ENCODE peak calls at places on chromosomes 7 and 10, in six cellular contexts. G, U, Z, M, Q and L are unnamed samples.

GRCh38 chr7:132578050-132578370 is 1.7 kb upstream of the PLXNA4 start:
- DNase-seq in G (no peak), M (no peak), U (no peak), Q (no peak), Z (no peak), L (no peak)

GRCh38 chr10:9745158-9745557 is 1272.5 kb upstream of the CELF2 start:
- DNase-seq in G (no peak), Z (no peak), Q (no peak), U (no peak), M (no peak), L (no peak)

GRCh38 chr10:97991875-97992274 is 38.5 kb downstream of the CRTAC1 start:
- DNase-seq in M (peak), Z (peak), U (peak), G (peak), Q (no peak), L (peak)

GRCh38 chr7:130941322-130942210 is 207.6 kb upstream of the KLF14 start:
- DNase-seq in M (peak), G (peak), Z (no peak), Q (no peak), U (no peak), L (peak)

GRCh38 chr10:77012811-77013500 is 624.7 kb downstream of the KCNMA1 start:
- DNase-seq in M (no peak), Z (no peak), G (no peak), U (no peak), Q (no peak), L (no peak)

GRCh38 chr7:10802526-10802925 is 171.1 kb upstream of the PHF14 start:
- DNase-seq in M (no peak), G (peak), Q (no peak), Z (no peak), U (no peak), L (peak)

GRCh38 chr7:148987751-148988512 is 40.4 kb downstream of the PDIA4 start:
- DNase-seq in M (peak), Z (no peak), G (peak), Q (no peak), U (no peak), L (no peak)

GRCh38 chr7:142077762-142078161 is 33.8 kb upstream of the MGAM2 start:
- DNase-seq in U (no peak), M (no peak), Q (no peak), Z (no peak), G (no peak), L (no peak)

GRCh38 chr10:58797356-58797755 is 284.7 kb downstream of the BICC1 start:
- DNase-seq in G (peak), U (no peak), M (peak), Z (no peak), Q (no peak), L (peak)

GRCh38 chr7:3232228-3232627 is 68.8 kb upstream of the SDK1 start:
- DNase-seq in Z (no peak), G (no peak), M (no peak), U (no peak), Q (no peak), L (peak)

GRCh38 chr7:81264116-81264515 is 345.3 kb upstream of the SEMA3C start:
- DNase-seq in G (no peak), Q (no peak), M (no peak), Z (no peak), U (no peak), L (no peak)

GRCh38 chr10:118922226-118922625 is 107.3 kb upstream of the NANOS1 start:
- DNase-seq in Z (no peak), U (no peak), G (no peak), Q (no peak), M (no peak), L (no peak)

GRCh38 chr7:139177696-139178095 is 53.3 kb upstream of the UBN2 start:
- DNase-seq in Q (no peak), U (no peak), Z (no peak), M (no peak), G (no peak), L (no peak)

GRCh38 chr10:60390224-60390626 is 550 bp upstream of the ANK3 start:
- DNase-seq in G (peak), Z (no peak), M (no peak), U (no peak), Q (no peak), L (peak)

GRCh38 chr7:1253591-1254207 is 21.0 kb downstream of the UNCX start:
- DNase-seq in M (no peak), Z (no peak), G (no peak), Q (no peak), U (no peak), L (no peak)

GRCh38 chr7:107948645-107949442 is 54.1 kb downstream of the LAMB1 start:
- DNase-seq in Q (no peak), M (peak), Z (no peak), G (peak), U (no peak), L (peak)

GRCh38 chr10:117003336-117003735 is 1.7 kb downstream of the SHTN1 start:
- DNase-seq in Z (no peak), M (peak), U (no peak), Q (no peak), G (no peak), L (no peak)

GRCh38 chr7:100247152-100247757 is 27.5 kb downstream of the PVRIG start:
- DNase-seq in Q (peak), Z (no peak), U (peak), G (peak), M (peak), L (peak)

GRCh38 chr10:62861507-62861906 is 45.3 kb upstream of the EGR2 start:
- DNase-seq in U (no peak), Z (no peak), G (no peak), M (no peak), Q (no peak), L (no peak)

GRCh38 chr10:78010278-78010677 is 19.0 kb downstream of the POLR3A start:
- DNase-seq in Z (no peak), Q (no peak), G (no peak), U (no peak), M (no peak), L (no peak)

DNA sequence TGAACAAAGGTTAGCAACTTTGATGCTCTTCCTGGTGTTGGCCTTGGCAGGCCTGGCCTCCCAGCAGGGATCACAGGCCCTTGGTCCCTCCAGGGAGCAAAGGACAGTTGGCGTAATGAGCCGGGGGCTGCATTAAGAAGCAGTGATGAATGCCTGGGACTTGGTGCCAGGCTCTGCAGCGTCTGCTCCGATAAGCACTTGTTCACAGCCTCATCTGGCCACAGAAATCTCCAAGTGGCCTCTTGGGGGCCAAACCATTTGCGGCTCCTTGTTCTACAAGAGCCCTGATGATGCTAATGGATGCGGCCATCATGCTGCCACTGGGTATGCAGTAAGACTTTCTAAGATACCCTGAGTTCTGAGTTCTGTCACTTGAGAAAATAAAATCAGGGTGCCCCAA is 31.8 kb downstream of the CRHR2 start:
- DNase-seq in U (peak), Q (no peak), M (no peak), G (no peak), Z (no peak), L (no peak)
- H2BK5ac ChIP-seq in U (no peak), Q (no peak), M (no peak), G (no peak), Z (no peak), L (no peak)

DNA sequence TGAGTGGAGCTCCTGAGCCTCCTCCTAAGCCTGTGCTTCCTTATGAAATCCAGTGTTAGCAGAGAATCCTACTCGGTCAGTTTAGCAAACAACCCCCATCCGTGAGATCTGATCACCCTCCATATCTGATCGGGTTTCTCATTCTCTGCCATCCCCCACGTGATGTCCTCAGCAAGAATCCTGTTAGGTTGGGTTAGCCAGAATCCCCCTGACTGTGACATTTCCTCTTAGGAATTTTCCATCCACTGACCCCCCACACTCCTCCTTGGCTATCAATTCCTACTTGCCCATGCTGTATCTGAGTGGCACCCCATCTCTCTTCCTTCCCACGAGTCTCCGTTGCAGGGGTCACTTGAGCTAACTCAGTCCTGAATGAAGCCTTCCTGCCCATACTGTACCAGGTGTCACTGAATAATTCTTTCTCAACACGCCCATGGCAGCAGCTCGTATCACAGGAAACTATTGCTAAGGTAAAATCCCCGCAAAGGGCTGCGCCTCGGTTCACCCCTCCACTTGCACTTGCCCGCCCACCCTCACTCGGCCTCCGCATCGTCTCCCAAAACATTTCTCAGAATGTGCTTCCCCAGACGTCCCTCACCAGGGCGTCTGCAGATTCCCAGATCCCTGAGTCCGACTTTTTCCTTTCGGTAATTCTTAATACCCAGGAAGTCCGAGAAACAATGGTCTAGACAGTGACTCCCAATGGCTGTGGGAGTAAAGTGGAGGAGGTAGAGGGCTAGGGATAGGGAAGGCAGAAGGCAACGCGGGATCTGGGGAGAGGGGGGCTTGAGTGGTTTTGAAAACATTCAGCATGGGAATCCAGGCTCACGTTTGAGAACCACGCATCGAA is 44.0 kb downstream of the MYOF start:
- DNase-seq in U (peak), M (peak), Q (no peak), Z (no peak), G (peak), L (peak)
- H2BK5ac ChIP-seq in U (peak), M (peak), Q (peak), Z (peak), G (peak), L (peak)

GRCh38 chr7:153190986-153191385 is 431.4 kb downstream of the ACTR3B start:
- DNase-seq in Q (no peak), M (peak), Z (no peak), U (no peak), G (no peak), L (no peak)
- H2BK5ac ChIP-seq in Q (no peak), M (no peak), Z (no peak), U (no peak), G (no peak), L (no peak)

DNA sequence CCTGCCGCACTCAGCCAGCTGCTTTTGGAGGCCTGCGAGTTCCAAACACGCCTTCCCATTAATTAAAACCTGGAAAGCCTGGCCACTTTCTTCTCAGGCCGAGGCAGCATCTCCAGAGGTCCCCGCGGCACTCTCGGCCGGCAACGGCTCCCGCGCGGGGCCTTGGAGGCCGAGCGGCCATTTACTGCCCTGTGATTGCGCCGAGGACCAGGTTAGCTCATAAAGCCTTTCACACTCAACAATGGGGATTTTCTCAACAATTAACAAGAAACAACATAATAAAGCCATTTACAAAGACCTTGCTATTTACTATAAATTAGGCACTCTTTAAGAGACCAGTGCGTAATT is 16.5 kb downstream of the SKIDA1 start:
- DNase-seq in U (no peak), M (no peak), G (no peak), Z (no peak), Q (no peak), L (no peak)
- H2BK5ac ChIP-seq in U (no peak), M (peak), G (no peak), Z (peak), Q (peak), L (peak)

DNA sequence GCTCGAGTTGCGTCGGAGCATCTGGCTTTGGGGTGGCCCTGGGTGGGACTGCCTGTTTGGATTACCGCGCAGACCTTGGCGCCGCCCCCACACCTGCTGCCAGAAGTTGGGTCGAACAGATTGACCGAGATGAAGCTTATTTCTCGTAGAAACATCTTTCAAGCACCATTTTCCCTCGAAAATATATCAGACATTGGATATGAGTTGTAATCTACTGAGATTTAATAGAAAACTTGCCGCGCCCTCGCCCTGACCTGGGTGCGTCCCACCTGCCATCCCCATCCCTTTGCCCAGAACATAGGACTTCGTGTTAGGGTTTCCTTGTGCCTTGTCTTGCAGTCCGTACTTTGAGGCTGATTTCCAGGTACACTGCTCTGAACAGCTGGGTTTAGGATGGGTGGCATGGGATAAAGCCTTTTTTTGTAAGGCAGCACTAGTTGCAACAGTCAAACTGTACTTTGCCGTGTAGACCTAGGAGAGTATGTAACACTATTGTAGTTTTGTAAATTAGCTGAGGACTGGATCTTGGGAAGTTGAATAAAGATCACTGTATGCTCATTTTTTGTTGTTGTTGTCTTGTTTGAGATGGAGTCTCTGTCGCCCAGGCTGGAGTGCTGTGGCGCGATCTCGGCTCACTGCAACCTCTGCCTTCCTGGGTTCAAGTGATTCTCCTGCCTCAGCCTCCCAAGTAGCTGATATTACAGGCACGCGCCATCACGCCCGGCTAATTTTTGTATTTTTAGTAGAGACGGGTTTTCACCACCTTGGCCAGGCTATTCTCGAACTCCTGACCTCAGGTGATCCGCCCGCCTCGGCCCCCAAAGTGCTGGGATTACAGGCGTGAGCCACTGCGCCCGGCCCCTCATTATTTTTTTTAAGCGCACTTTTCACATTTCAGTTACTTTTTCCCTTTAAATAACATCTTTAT is 978 bp downstream of the OGDH start:
- DNase-seq in Z (no peak), U (no peak), M (peak), Q (no peak), G (no peak), L (no peak)
- H2BK5ac ChIP-seq in Z (no peak), U (no peak), M (peak), Q (peak), G (peak), L (no peak)

GRCh38 chr7:120856621-120857352 is 1.2 kb downstream of the TSPAN12 start:
- DNase-seq in U (peak), M (peak), Z (peak), Q (no peak), G (peak), L (peak)
- H2BK5ac ChIP-seq in U (no peak), M (no peak), Z (peak), Q (no peak), G (no peak), L (no peak)

GRCh38 chr10:110410329-110411046 is 87.2 kb upstream of the DUSP5 start:
- DNase-seq in G (peak), Q (no peak), Z (no peak), U (no peak), M (peak), L (peak)
- H2BK5ac ChIP-seq in G (peak), Q (peak), Z (no peak), U (no peak), M (peak), L (peak)

GRCh38 chr7:137754076-137754851 is 92.5 kb downstream of the DGKI start:
- DNase-seq in M (no peak), Z (no peak), U (no peak), G (peak), Q (no peak), L (no peak)
- H2BK5ac ChIP-seq in M (no peak), Z (no peak), U (no peak), G (no peak), Q (peak), L (no peak)

GRCh38 chr10:84550756-84551436 is 222.5 kb downstream of the CCSER2 start:
- DNase-seq in U (no peak), G (no peak), Q (no peak), M (no peak), Z (no peak), L (no peak)
- H2BK5ac ChIP-seq in U (no peak), G (no peak), Q (no peak), M (no peak), Z (no peak), L (no peak)